ENCODE peak calls at places on chromosome 13, in eight cellular contexts. One of them, this sample, is unnamed.

GRCh38 chr13:39910833-39911232 is 255.4 kb downstream of the COG6 start:
- DNase-seq in T-helper 1 cell: no peak
- DNase-seq in naive thymus-derived CD4-positive, alpha-beta T cell: no peak
- DNase-seq in heart right ventricle: peak; percentile 21
- DNase-seq in activated T-helper 1 cell treated with anti-CD3 and anti-CD28 coated beads, Interleukin-12 subunit alpha, Interleukin-12 subunit beta, Interleukin-2, Interleukin-4 antibody, amounts not matched to agents 30 ng/mL and 10 ng/mL and 1 ng/mL, durations not matched to agents 14 hours and 24 hours and 36 hours: no peak
- DNase-seq in GM03348: peak; percentile 6
- DNase-seq in NCI-H1092: no peak
- DNase-seq in myocyte: no peak
- DNase-seq in this sample: peak; percentile 28

GRCh38 chr13:97113231-97114001 is 108.7 kb upstream of the MBNL2 start:
- DNase-seq in T-helper 1 cell: no peak
- DNase-seq in naive thymus-derived CD4-positive, alpha-beta T cell: peak; percentile 4
- DNase-seq in heart right ventricle: no peak
- DNase-seq in activated T-helper 1 cell treated with anti-CD3 and anti-CD28 coated beads, Interleukin-12 subunit alpha, Interleukin-12 subunit beta, Interleukin-2, Interleukin-4 antibody, amounts not matched to agents 30 ng/mL and 10 ng/mL and 1 ng/mL, durations not matched to agents 14 hours and 24 hours and 36 hours: no peak
- DNase-seq in GM03348: no peak
- DNase-seq in NCI-H1092: peak; percentile 28
- DNase-seq in myocyte: no peak
- DNase-seq in this sample: no peak

GRCh38 chr13:99218126-99218525 is 17.5 kb downstream of the UBAC2 start:
- DNase-seq in T-helper 1 cell: no peak
- DNase-seq in naive thymus-derived CD4-positive, alpha-beta T cell: no peak
- DNase-seq in heart right ventricle: no peak
- DNase-seq in activated T-helper 1 cell treated with anti-CD3 and anti-CD28 coated beads, Interleukin-12 subunit alpha, Interleukin-12 subunit beta, Interleukin-2, Interleukin-4 antibody, amounts not matched to agents 30 ng/mL and 10 ng/mL and 1 ng/mL, durations not matched to agents 14 hours and 24 hours and 36 hours: no peak
- DNase-seq in GM03348: no peak
- DNase-seq in NCI-H1092: no peak
- DNase-seq in myocyte: no peak
- DNase-seq in this sample: no peak

GRCh38 chr13:51113969-51114368 is 2.9 kb upstream of the C13orf42 start:
- DNase-seq in T-helper 1 cell: no peak
- DNase-seq in naive thymus-derived CD4-positive, alpha-beta T cell: no peak
- DNase-seq in heart right ventricle: no peak
- DNase-seq in activated T-helper 1 cell treated with anti-CD3 and anti-CD28 coated beads, Interleukin-12 subunit alpha, Interleukin-12 subunit beta, Interleukin-2, Interleukin-4 antibody, amounts not matched to agents 30 ng/mL and 10 ng/mL and 1 ng/mL, durations not matched to agents 14 hours and 24 hours and 36 hours: no peak
- DNase-seq in GM03348: no peak
- DNase-seq in NCI-H1092: no peak
- DNase-seq in myocyte: peak; percentile 12
- DNase-seq in this sample: no peak

GRCh38 chr13:102359264-102359663 is 42.6 kb downstream of the FGF14 start:
- DNase-seq in T-helper 1 cell: no peak
- DNase-seq in naive thymus-derived CD4-positive, alpha-beta T cell: no peak
- DNase-seq in heart right ventricle: no peak
- DNase-seq in activated T-helper 1 cell treated with anti-CD3 and anti-CD28 coated beads, Interleukin-12 subunit alpha, Interleukin-12 subunit beta, Interleukin-2, Interleukin-4 antibody, amounts not matched to agents 30 ng/mL and 10 ng/mL and 1 ng/mL, durations not matched to agents 14 hours and 24 hours and 36 hours: no peak
- DNase-seq in GM03348: no peak
- DNase-seq in NCI-H1092: no peak
- DNase-seq in myocyte: no peak
- DNase-seq in this sample: no peak

GRCh38 chr13:45482571-45483173 is 17.9 kb downstream of the COG3 start:
- DNase-seq in T-helper 1 cell: no peak
- DNase-seq in naive thymus-derived CD4-positive, alpha-beta T cell: no peak
- DNase-seq in heart right ventricle: no peak
- DNase-seq in activated T-helper 1 cell treated with anti-CD3 and anti-CD28 coated beads, Interleukin-12 subunit alpha, Interleukin-12 subunit beta, Interleukin-2, Interleukin-4 antibody, amounts not matched to agents 30 ng/mL and 10 ng/mL and 1 ng/mL, durations not matched to agents 14 hours and 24 hours and 36 hours: no peak
- DNase-seq in GM03348: peak; percentile 16
- DNase-seq in NCI-H1092: no peak
- DNase-seq in myocyte: peak; percentile 45
- DNase-seq in this sample: no peak

GRCh38 chr13:27966641-27967202 is 2.4 kb downstream of the CDX2 start:
- DNase-seq in T-helper 1 cell: no peak
- DNase-seq in naive thymus-derived CD4-positive, alpha-beta T cell: no peak
- DNase-seq in heart right ventricle: no peak
- DNase-seq in activated T-helper 1 cell treated with anti-CD3 and anti-CD28 coated beads, Interleukin-12 subunit alpha, Interleukin-12 subunit beta, Interleukin-2, Interleukin-4 antibody, amounts not matched to agents 30 ng/mL and 10 ng/mL and 1 ng/mL, durations not matched to agents 14 hours and 24 hours and 36 hours: no peak
- DNase-seq in GM03348: no peak
- DNase-seq in NCI-H1092: no peak
- DNase-seq in myocyte: no peak
- DNase-seq in this sample: no peak

GRCh38 chr13:105135852-105136251 is 1399.6 kb downstream of the EFNB2 start:
- DNase-seq in T-helper 1 cell: no peak
- DNase-seq in naive thymus-derived CD4-positive, alpha-beta T cell: no peak
- DNase-seq in heart right ventricle: no peak
- DNase-seq in activated T-helper 1 cell treated with anti-CD3 and anti-CD28 coated beads, Interleukin-12 subunit alpha, Interleukin-12 subunit beta, Interleukin-2, Interleukin-4 antibody, amounts not matched to agents 30 ng/mL and 10 ng/mL and 1 ng/mL, durations not matched to agents 14 hours and 24 hours and 36 hours: no peak
- DNase-seq in GM03348: no peak
- DNase-seq in NCI-H1092: no peak
- DNase-seq in myocyte: no peak
- DNase-seq in this sample: no peak

GRCh38 chr13:25232937-25233515 is 54.3 kb downstream of the MTMR6 start:
- DNase-seq in T-helper 1 cell: no peak
- DNase-seq in naive thymus-derived CD4-positive, alpha-beta T cell: no peak
- DNase-seq in heart right ventricle: no peak
- DNase-seq in activated T-helper 1 cell treated with anti-CD3 and anti-CD28 coated beads, Interleukin-12 subunit alpha, Interleukin-12 subunit beta, Interleukin-2, Interleukin-4 antibody, amounts not matched to agents 30 ng/mL and 10 ng/mL and 1 ng/mL, durations not matched to agents 14 hours and 24 hours and 36 hours: no peak
- DNase-seq in GM03348: peak; percentile 57
- DNase-seq in NCI-H1092: peak; percentile 4
- DNase-seq in myocyte: peak; percentile 40
- DNase-seq in this sample: no peak

GRCh38 chr13:32134991-32135390 is 103.4 kb downstream of the FRY start:
- DNase-seq in T-helper 1 cell: no peak
- DNase-seq in naive thymus-derived CD4-positive, alpha-beta T cell: no peak
- DNase-seq in heart right ventricle: no peak
- DNase-seq in activated T-helper 1 cell treated with anti-CD3 and anti-CD28 coated beads, Interleukin-12 subunit alpha, Interleukin-12 subunit beta, Interleukin-2, Interleukin-4 antibody, amounts not matched to agents 30 ng/mL and 10 ng/mL and 1 ng/mL, durations not matched to agents 14 hours and 24 hours and 36 hours: no peak
- DNase-seq in GM03348: no peak
- DNase-seq in NCI-H1092: no peak
- DNase-seq in myocyte: no peak
- DNase-seq in this sample: no peak

GRCh38 chr13:44874886-44875630 is 114.2 kb downstream of the NUFIP1 start:
- DNase-seq in T-helper 1 cell: no peak
- DNase-seq in naive thymus-derived CD4-positive, alpha-beta T cell: no peak
- DNase-seq in heart right ventricle: no peak
- DNase-seq in activated T-helper 1 cell treated with anti-CD3 and anti-CD28 coated beads, Interleukin-12 subunit alpha, Interleukin-12 subunit beta, Interleukin-2, Interleukin-4 antibody, amounts not matched to agents 30 ng/mL and 10 ng/mL and 1 ng/mL, durations not matched to agents 14 hours and 24 hours and 36 hours: no peak
- DNase-seq in GM03348: no peak
- DNase-seq in NCI-H1092: no peak
- DNase-seq in myocyte: no peak
- DNase-seq in this sample: no peak

GRCh38 chr13:99218969-99219368 is 18.3 kb downstream of the UBAC2 start:
- DNase-seq in T-helper 1 cell: peak; percentile 64
- DNase-seq in naive thymus-derived CD4-positive, alpha-beta T cell: peak; percentile 87
- DNase-seq in heart right ventricle: no peak
- DNase-seq in activated T-helper 1 cell treated with anti-CD3 and anti-CD28 coated beads, Interleukin-12 subunit alpha, Interleukin-12 subunit beta, Interleukin-2, Interleukin-4 antibody, amounts not matched to agents 30 ng/mL and 10 ng/mL and 1 ng/mL, durations not matched to agents 14 hours and 24 hours and 36 hours: peak; percentile 66
- DNase-seq in GM03348: no peak
- DNase-seq in NCI-H1092: no peak
- DNase-seq in myocyte: no peak
- DNase-seq in this sample: no peak

GRCh38 chr13:67725999-67726398 is 495.9 kb upstream of the PCDH9 start:
- DNase-seq in T-helper 1 cell: no peak
- DNase-seq in naive thymus-derived CD4-positive, alpha-beta T cell: no peak
- DNase-seq in heart right ventricle: no peak
- DNase-seq in activated T-helper 1 cell treated with anti-CD3 and anti-CD28 coated beads, Interleukin-12 subunit alpha, Interleukin-12 subunit beta, Interleukin-2, Interleukin-4 antibody, amounts not matched to agents 30 ng/mL and 10 ng/mL and 1 ng/mL, durations not matched to agents 14 hours and 24 hours and 36 hours: no peak
- DNase-seq in GM03348: no peak
- DNase-seq in NCI-H1092: no peak
- DNase-seq in myocyte: no peak
- DNase-seq in this sample: no peak

GRCh38 chr13:59494560-59494970 is 669.2 kb downstream of the DIAPH3 start:
- DNase-seq in T-helper 1 cell: no peak
- DNase-seq in naive thymus-derived CD4-positive, alpha-beta T cell: no peak
- DNase-seq in heart right ventricle: no peak
- DNase-seq in activated T-helper 1 cell treated with anti-CD3 and anti-CD28 coated beads, Interleukin-12 subunit alpha, Interleukin-12 subunit beta, Interleukin-2, Interleukin-4 antibody, amounts not matched to agents 30 ng/mL and 10 ng/mL and 1 ng/mL, durations not matched to agents 14 hours and 24 hours and 36 hours: no peak
- DNase-seq in GM03348: peak; percentile 16
- DNase-seq in NCI-H1092: no peak
- DNase-seq in myocyte: peak; percentile 79
- DNase-seq in this sample: peak; percentile 27

GRCh38 chr13:39149896-39150295 is 111.6 kb downstream of the NHLRC3 start:
- DNase-seq in T-helper 1 cell: no peak
- DNase-seq in naive thymus-derived CD4-positive, alpha-beta T cell: no peak
- DNase-seq in heart right ventricle: no peak
- DNase-seq in activated T-helper 1 cell treated with anti-CD3 and anti-CD28 coated beads, Interleukin-12 subunit alpha, Interleukin-12 subunit beta, Interleukin-2, Interleukin-4 antibody, amounts not matched to agents 30 ng/mL and 10 ng/mL and 1 ng/mL, durations not matched to agents 14 hours and 24 hours and 36 hours: no peak
- DNase-seq in GM03348: no peak
- DNase-seq in NCI-H1092: no peak
- DNase-seq in myocyte: no peak
- DNase-seq in this sample: no peak

GRCh38 chr13:82674546-82674945 is 1207.7 kb downstream of the SLITRK1 start:
- DNase-seq in T-helper 1 cell: no peak
- DNase-seq in naive thymus-derived CD4-positive, alpha-beta T cell: no peak
- DNase-seq in heart right ventricle: no peak
- DNase-seq in activated T-helper 1 cell treated with anti-CD3 and anti-CD28 coated beads, Interleukin-12 subunit alpha, Interleukin-12 subunit beta, Interleukin-2, Interleukin-4 antibody, amounts not matched to agents 30 ng/mL and 10 ng/mL and 1 ng/mL, durations not matched to agents 14 hours and 24 hours and 36 hours: no peak
- DNase-seq in GM03348: no peak
- DNase-seq in NCI-H1092: no peak
- DNase-seq in myocyte: no peak
- DNase-seq in this sample: no peak